ENCODE peak calls at places on chromosomes 5 and 9, in five cellular contexts. One of them, this sample, is unnamed.
A peak's percentile ranks its signal among the peaks of the same experiment; 100 is the strongest.

GRCh38 chr9:17847908-17848307 is 269.0 kb downstream of the SH3GL2 start:
- DNase-seq in mammary epithelial cell: no peak
- DNase-seq in kidney: no peak
- DNase-seq in prostate gland: no peak
- DNase-seq in OCI-LY7: no peak
- DNase-seq in this sample: no peak

GRCh38 chr5:123647066-123647465 is 135.1 kb downstream of the CSNK1G3 start:
- DNase-seq in mammary epithelial cell: no peak
- DNase-seq in kidney: no peak
- DNase-seq in prostate gland: no peak
- DNase-seq in OCI-LY7: no peak
- DNase-seq in this sample: no peak

GRCh38 chr5:177601577-177602457 is 1.9 kb downstream of the B4GALT7 start:
- DNase-seq in mammary epithelial cell: no peak
- DNase-seq in kidney: no peak
- DNase-seq in prostate gland: no peak
- DNase-seq in OCI-LY7: peak; percentile 27
- DNase-seq in this sample: no peak

GRCh38 chr5:68932830-68933434 is 160.9 kb upstream of the SLC30A5 start:
- DNase-seq in mammary epithelial cell: no peak
- DNase-seq in kidney: no peak
- DNase-seq in prostate gland: no peak
- DNase-seq in OCI-LY7: peak; percentile 80
- DNase-seq in this sample: no peak

GRCh38 chr5:1793301-1793740 is 6.3 kb downstream of the MRPL36 start:
- DNase-seq in mammary epithelial cell: no peak
- DNase-seq in kidney: no peak
- DNase-seq in prostate gland: no peak
- DNase-seq in OCI-LY7: peak; percentile 23
- DNase-seq in this sample: peak; percentile 55

GRCh38 chr9:98318834-98319478 is 63.5 kb upstream of the TBC1D2 start:
- DNase-seq in mammary epithelial cell: no peak
- DNase-seq in kidney: peak; percentile 20
- DNase-seq in prostate gland: no peak
- DNase-seq in OCI-LY7: no peak
- DNase-seq in this sample: no peak

GRCh38 chr5:92455011-92455410 is 1071.9 kb upstream of the ARRDC3 start:
- DNase-seq in mammary epithelial cell: no peak
- DNase-seq in kidney: no peak
- DNase-seq in prostate gland: no peak
- DNase-seq in OCI-LY7: no peak
- DNase-seq in this sample: no peak

GRCh38 chr9:26158631-26159150 is 480.4 kb upstream of the TUSC1 start:
- DNase-seq in mammary epithelial cell: no peak
- DNase-seq in kidney: no peak
- DNase-seq in prostate gland: no peak
- DNase-seq in OCI-LY7: no peak
- DNase-seq in this sample: no peak

GRCh38 chr5:93893050-93893449 is 151.7 kb upstream of the POU5F2 start:
- DNase-seq in mammary epithelial cell: no peak
- DNase-seq in kidney: no peak
- DNase-seq in prostate gland: no peak
- DNase-seq in OCI-LY7: no peak
- DNase-seq in this sample: no peak

GRCh38 chr5:90640484-90641059 is 82.0 kb downstream of the ADGRV1 start:
- DNase-seq in mammary epithelial cell: peak; percentile 1
- DNase-seq in kidney: no peak
- DNase-seq in prostate gland: peak; percentile 11
- DNase-seq in OCI-LY7: no peak
- DNase-seq in this sample: no peak

GRCh38 chr5:15992918-15993317 is 186.7 kb downstream of the MARCHF11 start:
- DNase-seq in mammary epithelial cell: peak; percentile 65
- DNase-seq in kidney: no peak
- DNase-seq in prostate gland: no peak
- DNase-seq in OCI-LY7: no peak
- DNase-seq in this sample: no peak

GRCh38 chr5:141839015-141839513 is 39.1 kb downstream of the PCDH1 start:
- DNase-seq in mammary epithelial cell: no peak
- DNase-seq in kidney: peak; percentile 63
- DNase-seq in prostate gland: no peak
- DNase-seq in OCI-LY7: peak; percentile 87
- DNase-seq in this sample: no peak

GRCh38 chr9:70257512-70257911 is 1.3 kb upstream of the SMC5 start:
- DNase-seq in mammary epithelial cell: peak; percentile 6
- DNase-seq in kidney: no peak
- DNase-seq in prostate gland: no peak
- DNase-seq in OCI-LY7: no peak
- DNase-seq in this sample: no peak

GRCh38 chr9:129328357-129329103 is 150.5 kb upstream of the IER5L start:
- DNase-seq in mammary epithelial cell: no peak
- DNase-seq in kidney: no peak
- DNase-seq in prostate gland: no peak
- DNase-seq in OCI-LY7: no peak
- DNase-seq in this sample: no peak
- H3K27ac ChIP-seq in mammary epithelial cell: no peak overlapping the region
- H3K27ac ChIP-seq in kidney: peak overlapping the region; percentile 74
- H3K27ac ChIP-seq in prostate gland: no peak overlapping the region
- H3K27ac ChIP-seq in OCI-LY7: no peak overlapping the region
- H3K27ac ChIP-seq in this sample: no peak overlapping the region

GRCh38 chr9:93203713-93204469 is 20.0 kb downstream of the WNK2 start:
- DNase-seq in mammary epithelial cell: no peak
- DNase-seq in kidney: no peak
- DNase-seq in prostate gland: no peak
- DNase-seq in OCI-LY7: no peak
- DNase-seq in this sample: no peak
- H3K4me1 ChIP-seq in mammary epithelial cell: peaks cover 4% of the 10 kb centered on the region
- H3K4me1 ChIP-seq in kidney: no peaks in the 10 kb centered on the region
- H3K4me1 ChIP-seq in prostate gland: peaks cover 34% of the 10 kb centered on the region
- H3K4me1 ChIP-seq in OCI-LY7: peaks cover 9% of the 10 kb centered on the region
- H3K4me1 ChIP-seq in this sample: no peaks in the 10 kb centered on the region

GRCh38 chr5:176369934-176370711 is 4.8 kb downstream of the ARL10 start:
- DNase-seq in mammary epithelial cell: no peak
- DNase-seq in kidney: no peak
- DNase-seq in prostate gland: no peak
- DNase-seq in OCI-LY7: no peak
- DNase-seq in this sample: no peak

GRCh38 chr5:176364765-176365662 is at the start of gene ARL10:
- DNase-seq in mammary epithelial cell: no peak
- DNase-seq in kidney: no peak
- DNase-seq in prostate gland: no peak
- DNase-seq in OCI-LY7: no peak
- DNase-seq in this sample: peak; percentile 86

GRCh38 chr5:176368726-176369125 is 3.4 kb downstream of the ARL10 start:
- DNase-seq in mammary epithelial cell: no peak
- DNase-seq in kidney: no peak
- DNase-seq in prostate gland: no peak
- DNase-seq in OCI-LY7: no peak
- DNase-seq in this sample: no peak

GRCh38 chr5:176365663-176366574 is 632 bp downstream of the ARL10 start:
- DNase-seq in mammary epithelial cell: no peak
- DNase-seq in kidney: peak; percentile 84
- DNase-seq in prostate gland: no peak
- DNase-seq in OCI-LY7: no peak
- DNase-seq in this sample: peak; percentile 75

DNA sequence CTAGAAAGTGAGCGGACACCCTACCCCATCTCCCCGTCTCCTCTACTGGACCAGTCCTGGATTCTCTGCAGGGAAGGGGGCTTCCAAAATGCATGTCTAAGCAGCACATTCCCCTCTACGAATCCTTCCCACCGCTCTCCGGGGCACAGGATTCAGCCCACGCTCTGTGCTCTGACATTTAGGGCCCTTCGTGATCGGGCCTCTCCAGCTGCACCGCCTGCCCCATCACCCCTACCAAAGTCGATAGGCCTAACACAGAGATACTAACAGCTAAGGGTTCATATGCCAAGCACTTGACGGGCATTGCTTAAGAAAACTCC is 1.2 kb downstream of the ARL10 start:
- DNase-seq in mammary epithelial cell: no peak
- DNase-seq in kidney: no peak
- DNase-seq in prostate gland: no peak
- DNase-seq in OCI-LY7: no peak
- DNase-seq in this sample: no peak
- H3K4me3 ChIP-seq in mammary epithelial cell: no peak overlapping the region
- H3K4me3 ChIP-seq in kidney: peak overlapping the region; percentile 69
- H3K4me3 ChIP-seq in prostate gland: no peak overlapping the region
- H3K4me3 ChIP-seq in OCI-LY7: no peak overlapping the region
- H3K4me3 ChIP-seq in this sample: no peak overlapping the region

GRCh38 chr5:143635146-143635752 is 176.7 kb upstream of the HMHB1 start:
- DNase-seq in mammary epithelial cell: no peak
- DNase-seq in kidney: no peak
- DNase-seq in prostate gland: no peak
- DNase-seq in OCI-LY7: no peak
- DNase-seq in this sample: no peak

GRCh38 chr5:143624465-143624864 is 187.5 kb upstream of the HMHB1 start:
- DNase-seq in mammary epithelial cell: no peak
- DNase-seq in kidney: no peak
- DNase-seq in prostate gland: no peak
- DNase-seq in OCI-LY7: no peak
- DNase-seq in this sample: no peak

GRCh38 chr5:143634689-143635088 is 177.3 kb upstream of the HMHB1 start:
- DNase-seq in mammary epithelial cell: no peak
- DNase-seq in kidney: no peak
- DNase-seq in prostate gland: no peak
- DNase-seq in OCI-LY7: no peak
- DNase-seq in this sample: no peak

GRCh38 chr5:143635888-143636287 is 176.1 kb upstream of the HMHB1 start:
- DNase-seq in mammary epithelial cell: no peak
- DNase-seq in kidney: no peak
- DNase-seq in prostate gland: no peak
- DNase-seq in OCI-LY7: no peak
- DNase-seq in this sample: no peak

DNA sequence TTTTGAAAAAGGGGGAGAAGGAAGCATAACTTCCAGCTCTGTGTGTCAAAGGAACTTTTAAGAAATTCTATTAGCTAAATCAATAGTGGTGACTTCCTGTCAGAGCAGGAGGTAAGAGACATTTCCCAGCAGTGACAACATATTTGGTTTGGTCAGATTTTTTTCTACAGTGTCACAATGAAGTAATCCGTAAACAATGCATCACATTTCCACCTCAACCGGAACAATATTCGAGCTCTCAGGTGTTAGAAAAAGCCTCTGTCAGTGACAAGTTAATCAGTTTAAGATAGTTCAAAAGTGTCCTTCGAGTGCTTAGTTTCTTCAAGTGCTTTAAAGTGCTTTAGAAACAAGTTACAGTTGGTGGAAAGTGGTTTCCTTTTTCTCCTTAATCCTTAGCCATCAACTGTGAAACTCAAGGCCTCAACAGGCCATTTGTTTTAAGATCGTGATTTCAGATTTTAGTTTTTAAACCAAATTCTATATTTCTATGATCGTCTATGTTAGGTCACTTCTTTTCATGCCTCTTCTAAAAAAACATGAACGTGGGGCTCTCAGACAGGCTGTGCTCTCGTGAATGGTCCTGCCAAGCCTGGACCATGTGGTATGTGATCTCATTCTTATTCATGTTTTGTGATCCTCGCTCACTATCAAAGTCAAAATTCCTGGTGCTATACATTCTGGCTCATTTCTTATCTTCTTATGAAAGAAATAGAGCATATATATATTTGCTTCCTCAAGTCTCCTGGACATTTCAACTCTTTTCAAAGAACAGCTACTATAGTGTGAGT is 181.9 kb upstream of the HMHB1 start:
- DNase-seq in mammary epithelial cell: peak; percentile 23
- DNase-seq in kidney: no peak
- DNase-seq in prostate gland: no peak
- DNase-seq in OCI-LY7: no peak
- DNase-seq in this sample: no peak
- H3K27ac ChIP-seq in mammary epithelial cell: no peak overlapping the region
- H3K27ac ChIP-seq in kidney: no peak overlapping the region
- H3K27ac ChIP-seq in prostate gland: no peak overlapping the region
- H3K27ac ChIP-seq in OCI-LY7: no peak overlapping the region
- H3K27ac ChIP-seq in this sample: no peak overlapping the region

DNA sequence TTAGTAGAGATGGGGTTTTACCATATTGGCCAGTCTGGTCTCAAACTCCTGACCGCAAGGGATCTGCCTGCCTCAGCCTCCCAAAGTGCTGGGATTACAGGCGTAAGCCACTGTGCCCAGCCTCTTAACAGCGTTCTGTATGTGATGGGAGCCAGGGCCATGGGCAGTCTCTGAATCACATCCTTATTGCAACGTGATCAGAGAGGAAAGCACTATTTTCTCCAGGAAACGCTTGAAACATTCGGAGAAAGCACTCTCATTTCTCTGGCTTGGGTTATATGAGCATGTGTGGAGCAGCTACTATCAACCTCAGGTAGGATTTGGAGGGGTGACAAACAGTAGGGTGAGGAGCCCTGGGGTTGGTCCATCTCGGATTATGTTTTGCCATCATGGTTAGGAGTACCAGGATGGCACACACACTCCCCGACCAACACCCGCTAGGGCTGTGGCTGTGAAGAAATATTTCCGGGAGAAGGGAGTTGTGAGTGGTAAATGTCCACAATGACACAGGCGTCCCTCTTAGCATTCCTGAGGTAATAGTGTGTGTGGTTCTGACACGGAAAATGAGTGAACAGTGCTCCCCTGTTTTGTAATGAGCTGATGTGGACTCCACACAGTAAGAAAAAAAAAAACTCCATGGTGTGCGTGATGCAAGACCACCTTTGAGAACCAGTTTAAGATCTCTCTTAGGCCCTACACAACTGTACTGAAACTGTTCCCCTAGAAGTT is 406.2 kb upstream of the ZNF608 start:
- DNase-seq in mammary epithelial cell: no peak
- DNase-seq in kidney: no peak
- DNase-seq in prostate gland: no peak
- DNase-seq in OCI-LY7: no peak
- DNase-seq in this sample: no peak
- H3K4me1 ChIP-seq in mammary epithelial cell: no peaks in the 10 kb centered on the region
- H3K4me1 ChIP-seq in kidney: no peaks in the 10 kb centered on the region
- H3K4me1 ChIP-seq in prostate gland: no peaks in the 10 kb centered on the region
- H3K4me1 ChIP-seq in OCI-LY7: peaks cover 3% of the 10 kb centered on the region
- H3K4me1 ChIP-seq in this sample: no peaks in the 10 kb centered on the region

GRCh38 chr9:35661756-35662350 is 3.1 kb downstream of the ARHGEF39 start:
- DNase-seq in mammary epithelial cell: no peak
- DNase-seq in kidney: no peak
- DNase-seq in prostate gland: no peak
- DNase-seq in OCI-LY7: no peak
- DNase-seq in this sample: no peak
- H3K4me3 ChIP-seq in mammary epithelial cell: no peak overlapping the region
- H3K4me3 ChIP-seq in kidney: no peak overlapping the region
- H3K4me3 ChIP-seq in prostate gland: no peak overlapping the region
- H3K4me3 ChIP-seq in OCI-LY7: no peak overlapping the region
- H3K4me3 ChIP-seq in this sample: no peak overlapping the region

GRCh38 chr9:92385474-92385873 is 18.9 kb downstream of the OGN start:
- DNase-seq in mammary epithelial cell: peak; percentile 5
- DNase-seq in kidney: no peak
- DNase-seq in prostate gland: no peak
- DNase-seq in OCI-LY7: no peak
- DNase-seq in this sample: no peak
- H3K27ac ChIP-seq in mammary epithelial cell: peak overlapping the region; percentile 56
- H3K27ac ChIP-seq in kidney: no peak overlapping the region
- H3K27ac ChIP-seq in prostate gland: no peak overlapping the region
- H3K27ac ChIP-seq in OCI-LY7: no peak overlapping the region
- H3K27ac ChIP-seq in this sample: peak overlapping the region; percentile 78

This sample was measured in aorta.